ENCODE peak calls at places on chromosomes 1 and 21, in four cellular contexts. U is foreskin fibroblast, A is dorsolateral prefrontal cortex, H is GDM1. E is an unnamed sample.

GRCh38 chr1:234120327-234120944 is 216.0 kb downstream of the SLC35F3 start:
- DNase-seq in U (no peak), A (no peak), H (no peak), E (no peak)

GRCh38 chr1:228043281-228043845 is 36.6 kb downstream of the WNT3A start:
- DNase-seq in U (no peak), A (no peak), H (no peak), E (no peak)

GRCh38 chr1:66642992-66643391 is 109.0 kb downstream of the SGIP1 start:
- DNase-seq in U (peak), A (no peak), H (no peak), E (no peak)

GRCh38 chr1:31788825-31789256 is 24.7 kb upstream of the ADGRB2 start:
- DNase-seq in U (peak), A (no peak), H (no peak), E (peak)

GRCh38 chr1:32877211-32878110 is 6.7 kb upstream of the FNDC5 start:
- DNase-seq in U (no peak), A (no peak), H (no peak), E (no peak)

GRCh38 chr1:67355745-67356424 is 48.2 kb downstream of the IL12RB2 start:
- DNase-seq in U (peak), A (no peak), H (no peak), E (no peak)

GRCh38 chr1:235060607-235061470 is 67.8 kb downstream of the TOMM20 start:
- DNase-seq in U (no peak), A (no peak), H (no peak), E (no peak)

GRCh38 chr1:214281902-214282695 is 1.1 kb downstream of the SMYD2 start:
- DNase-seq in U (peak), A (peak), H (no peak), E (peak)

GRCh38 chr1:43706598-43707190 is 642 bp upstream of the ST3GAL3 start:
- DNase-seq in U (no peak), A (no peak), H (no peak), E (peak)

GRCh38 chr1:228228601-228229074 is 20.8 kb downstream of the OBSCN start:
- DNase-seq in U (peak), A (no peak), H (no peak), E (peak)

GRCh38 chr1:50080904-50081586 is 27.7 kb upstream of the ELAVL4 start:
- DNase-seq in U (no peak), A (peak), H (no peak), E (no peak)

GRCh38 chr1:71128060-71128459 is 47.2 kb upstream of the ZRANB2 start:
- DNase-seq in U (no peak), A (no peak), H (no peak), E (no peak)

GRCh38 chr1:170711682-170712081 is 47.8 kb downstream of the PRRX1 start:
- DNase-seq in U (peak), A (no peak), H (no peak), E (peak)

GRCh38 chr1:45326627-45327591 is at the start of gene HPDL:
- DNase-seq in U (peak), A (peak), H (no peak), E (peak)

GRCh38 chr1:167095368-167095767 is 1.5 kb downstream of the STYXL2 start:
- DNase-seq in U (peak), A (no peak), H (no peak), E (no peak)

GRCh38 chr1:101105877-101106276 is 80.3 kb upstream of the DPH5 start:
- DNase-seq in U (peak), A (no peak), H (no peak), E (no peak)

GRCh38 chr1:100703052-100703451 is 16.5 kb upstream of the VCAM1 start:
- DNase-seq in U (no peak), A (no peak), H (no peak), E (no peak)

GRCh38 chr1:153881764-153882163 is 41.0 kb downstream of the GATAD2B start:
- DNase-seq in U (peak), A (no peak), H (no peak), E (peak)

GRCh38 chr21:38323721-38324591 is 67.2 kb downstream of the KCNJ15 start:
- DNase-seq in U (peak), A (no peak), H (no peak), E (no peak)

GRCh38 chr1:174800221-174800791 is 199.4 kb upstream of the CACYBP start:
- DNase-seq in U (no peak), A (peak), H (no peak), E (no peak)

GRCh38 chr1:38991638-38992449 is 768 bp downstream of the AKIRIN1 start:
- DNase-seq in U (peak), A (peak), H (no peak), E (peak)